ENCODE peak calls at places on chromosomes 11 and 22, in eight cellular contexts. H is tibial artery, X is GM23338, E is lower lobe of right lung, P is PC-9, G is A549, Z is kidney, K is Panc1. N is an unnamed sample.

GRCh38 chr11:112806256-112806655 is 155.0 kb upstream of the NCAM1 start:
- DNase-seq in X (no peak), E (no peak), Z (no peak), G (no peak), P (no peak), H (no peak), K (no peak), N (no peak)

GRCh38 chr11:3627291-3627690 is 14.5 kb downstream of the ART5 start:
- DNase-seq in H (no peak), P (no peak), Z (no peak), X (no peak), K (no peak), G (no peak), E (no peak), N (no peak)

GRCh38 chr11:2072551-2073261 is 66.5 kb downstream of the IGF2 start:
- DNase-seq in G (no peak), X (no peak), E (no peak), Z (no peak), K (no peak), H (no peak), P (no peak), N (no peak)

GRCh38 chr22:44524806-44525205 is 26.8 kb upstream of the RTL6 start:
- DNase-seq in P (no peak), X (no peak), E (no peak), Z (no peak), K (no peak), G (no peak), H (no peak), N (peak; percentile 62)

GRCh38 chr11:3853935-3854659 is 1.4 kb upstream of the STIM1 start:
- DNase-seq in G (no peak), H (peak; percentile 45), X (no peak), K (no peak), Z (no peak), P (no peak), E (peak; percentile 57), N (no peak)

GRCh38 chr22:26658671-26659478 is 1.5 kb downstream of the MIAT start:
- DNase-seq in X (peak; percentile 99), H (no peak), G (peak; percentile 79), K (no peak), E (no peak), P (peak; percentile 68), Z (no peak), N (no peak)

GRCh38 chr11:121589946-121590537 is 137.3 kb upstream of the SORL1-AS1 start:
- DNase-seq in H (no peak), P (no peak), X (no peak), Z (no peak), K (no peak), E (no peak), G (no peak), N (no peak)

GRCh38 chr11:46537851-46538295 is 56.0 kb downstream of the AMBRA1 start:
- DNase-seq in E (peak; percentile 55), Z (no peak), G (peak; percentile 75), P (peak; percentile 66), X (peak; percentile 97), H (no peak), K (peak; percentile 61), N (no peak)

GRCh38 chr11:104823638-104824037 is 74.6 kb downstream of the CASP12 start:
- DNase-seq in G (no peak), P (no peak), Z (no peak), E (no peak), K (no peak), X (no peak), H (no peak), N (no peak)

GRCh38 chr22:50112151-50113118 is 22.6 kb downstream of the MOV10L1 start:
- DNase-seq in P (no peak), G (no peak), E (no peak), K (no peak), X (no peak), H (no peak), Z (no peak), N (no peak)

GRCh38 chr11:59532620-59533019 is 21.3 kb downstream of the OR4D9 start:
- DNase-seq in Z (no peak), E (no peak), P (no peak), X (no peak), G (no peak), K (no peak), H (no peak), N (no peak)
- TF ChIP-seq CTCF in Z (no peak), E (no peak), P (no peak), X (no peak), G (no peak), K (no peak), H (no peak), N (no peak)

GRCh38 chr11:34650528-34650927 is 29.6 kb downstream of the EHF start:
- DNase-seq in Z (no peak), G (no peak), P (no peak), K (no peak), H (no peak), E (no peak), X (no peak), N (no peak)
- H3K27ac ChIP-seq in Z (peak overlapping the region; percentile 25), G (peak overlapping the region; percentile 94), P (peak overlapping the region; percentile 32), K (peak overlapping the region; percentile 57), H (no peak overlapping the region), E (no peak overlapping the region), X (no peak overlapping the region), N (no peak overlapping the region)

GRCh38 chr11:100151944-100152343 is 535.1 kb upstream of the ARHGAP42 start:
- DNase-seq in Z (peak; percentile 82), X (no peak), E (no peak), H (peak; percentile 27), K (no peak), G (no peak), P (peak; percentile 26), N (no peak)

GRCh38 chr11:100152751-100153150 is 534.3 kb upstream of the ARHGAP42 start:
- DNase-seq in K (no peak), H (no peak), P (no peak), E (no peak), G (no peak), X (no peak), Z (no peak), N (no peak)
- H3K4me3 ChIP-seq in K (no peak overlapping the region), H (no peak overlapping the region), P (no peak overlapping the region), E (no peak overlapping the region), G (no peak overlapping the region), X (no peak overlapping the region), Z (no peak overlapping the region), N (no peak overlapping the region)

DNA sequence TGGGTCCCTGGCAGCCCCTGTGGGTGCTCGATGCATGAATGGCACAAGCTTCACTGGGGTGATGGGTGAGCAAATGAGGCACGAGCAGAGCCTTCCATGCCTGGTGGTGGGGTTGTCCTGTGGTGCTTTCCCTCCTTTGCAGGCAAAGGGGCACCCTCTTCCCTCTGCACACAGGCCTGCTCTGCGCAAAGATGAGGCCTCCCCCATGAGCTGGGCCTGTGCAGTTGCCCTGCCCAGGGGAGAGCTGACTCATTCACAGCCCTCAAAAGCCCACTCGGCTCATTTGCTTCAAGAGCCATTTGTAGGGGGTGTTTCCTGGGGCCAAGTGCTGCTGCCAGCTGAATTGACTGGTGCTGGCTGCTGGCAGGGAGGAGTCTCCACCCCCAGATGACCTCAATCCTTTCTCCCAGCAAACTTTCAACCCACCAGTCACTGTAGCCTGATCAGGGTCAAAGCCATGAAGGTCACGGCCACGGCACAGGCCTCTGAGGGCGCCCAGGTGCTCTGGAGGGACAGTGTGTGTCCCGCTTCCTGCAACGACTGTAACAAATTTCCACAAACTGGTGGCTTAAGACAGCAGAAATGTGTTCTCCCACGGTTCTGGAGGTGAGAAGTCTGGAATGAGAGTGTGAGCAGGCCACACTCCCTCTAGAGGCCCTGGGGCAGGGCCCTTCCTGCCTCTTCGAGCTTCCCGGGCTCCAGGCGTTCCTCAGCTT is 48.8 kb upstream of the ANO1 start:
- DNase-seq in H (no peak), E (no peak), K (no peak), G (no peak), Z (no peak), X (peak; percentile 18), P (no peak), N (peak; percentile 68)
- TF ChIP-seq CTCF in H (no peak), E (no peak), K (no peak), G (no peak), Z (no peak), X (no peak), P (no peak), N (no peak)

DNA sequence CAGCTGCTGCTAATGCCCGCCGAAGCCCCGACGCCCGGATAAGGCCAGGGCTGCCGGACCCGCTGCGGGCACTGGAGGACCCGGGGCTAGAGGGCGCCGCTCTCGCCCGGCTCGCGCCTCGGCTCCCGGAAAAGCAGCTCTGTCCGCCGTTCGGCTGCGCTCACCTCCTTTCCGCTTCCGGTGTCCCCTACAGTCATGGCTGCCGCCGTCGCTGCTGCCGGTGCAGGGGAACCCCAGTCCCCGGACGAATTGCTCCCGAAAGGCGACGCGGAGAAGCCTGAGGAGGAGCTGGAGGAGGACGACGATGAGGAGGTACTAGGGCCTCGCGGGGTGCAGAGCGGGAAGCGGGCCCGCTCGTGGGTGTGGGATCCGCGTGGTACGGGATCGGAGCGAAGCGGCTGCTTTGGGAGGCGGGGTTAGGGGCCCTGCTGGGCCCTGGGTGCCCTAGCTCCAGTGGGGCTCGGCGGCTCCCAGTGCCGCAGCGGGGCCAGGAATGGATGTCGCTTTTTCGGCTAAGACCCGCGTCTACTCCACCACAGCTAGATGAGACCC is at the start of gene TOMM22:
- DNase-seq in H (peak; percentile 82), K (no peak), E (peak; percentile 95), Z (peak; percentile 95), X (peak; percentile 95), P (peak; percentile 91), G (peak; percentile 87), N (peak; percentile 88)
- H3K27ac ChIP-seq in H (peak within 1 kb of the TSS; percentile 69), K (peak within 1 kb of the TSS; percentile 91), E (peak within 1 kb of the TSS; percentile 80), Z (peak within 1 kb of the TSS; percentile 41), X (no peak within 1 kb of the TSS), P (peak within 1 kb of the TSS; percentile 40), G (peak within 1 kb of the TSS; percentile 92), N (peak within 1 kb of the TSS; percentile 72)

GRCh38 chr11:69705246-69705856 is 1.5 kb upstream of the FGF19 start:
- DNase-seq in E (no peak), Z (no peak), X (no peak), K (no peak), H (no peak), G (no peak), P (no peak), N (no peak)
- H3K4me3 ChIP-seq in E (no peak overlapping the region), Z (no peak overlapping the region), X (peak overlapping the region; percentile 85), K (no peak overlapping the region), H (no peak overlapping the region), G (no peak overlapping the region), P (no peak overlapping the region), N (no peak overlapping the region)

DNA sequence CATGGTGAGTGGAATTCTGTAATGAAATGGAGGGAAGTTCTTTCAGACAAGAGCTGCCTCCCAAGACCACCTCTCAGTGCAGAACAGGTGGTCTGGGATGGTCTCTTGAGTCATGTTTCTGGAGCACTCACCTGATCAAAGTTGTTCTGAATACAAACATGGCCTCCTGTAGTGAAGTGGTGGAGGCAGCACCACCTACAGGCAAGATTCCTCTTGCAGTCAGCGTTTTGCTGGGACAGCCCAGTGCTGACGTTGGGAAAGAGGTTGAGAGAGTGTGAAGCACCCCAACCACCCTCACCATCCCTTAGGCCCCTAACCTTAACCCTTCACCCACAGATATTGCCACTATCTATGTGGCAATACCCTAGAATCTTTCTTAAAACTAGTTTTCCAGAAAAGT is 371.4 kb downstream of the CADM1 start:
- DNase-seq in H (no peak), G (peak; percentile 17), Z (no peak), K (no peak), X (peak; percentile 25), E (no peak), P (no peak), N (no peak)
- TF ChIP-seq CTCF in H (no peak), G (no peak), Z (peak; percentile 32), K (no peak), X (peak; percentile 46), E (peak; percentile 35), P (no peak), N (no peak)